ENCODE peak calls at places on chromosome 9, in seven cellular contexts. U is lower lobe of right lung; K is stimulated activated CD4-positive, alpha-beta T cell treated with anti-CD3 and anti-CD28 coated beads, Interleukin-4, amount 100 ng/mL, for 48 hours; N is HFFc6; H is ACHN; D is NCI-H524; R is progenitor cell of endocrine pancreas. E is an unnamed sample.

GRCh38 chr9:123537809-123538208 is 181.8 kb downstream of the CRB2 start:
- DNase-seq in U (no peak), K (no peak), N (no peak), H (no peak), D (no peak), R (no peak), E (no peak)

GRCh38 chr9:95351051-95351450 is 33.5 kb upstream of the FANCC start:
- DNase-seq in U (no peak), K (no peak), N (no peak), H (no peak), D (no peak), R (no peak), E (no peak)

GRCh38 chr9:95018099-95018927 is 291.8 kb downstream of the AOPEP start:
- DNase-seq in U (peak; percentile 63), K (no peak), N (peak; percentile 96), H (peak; percentile 73), D (no peak), R (no peak), E (no peak)

GRCh38 chr9:27487128-27487527 is 37.0 kb upstream of the IFNK start:
- DNase-seq in U (no peak), K (no peak), N (no peak), H (no peak), D (no peak), R (no peak), E (no peak)

GRCh38 chr9:120942186-120943001 is 15.8 kb upstream of the TRAF1 start:
- DNase-seq in U (no peak), K (no peak), N (no peak), H (no peak), D (no peak), R (no peak), E (no peak)

GRCh38 chr9:34742710-34743109 is 32.8 kb upstream of the CCL21 start:
- DNase-seq in U (no peak), K (no peak), N (no peak), H (no peak), D (no peak), R (no peak), E (no peak)

GRCh38 chr9:111965566-111966019 is 69.0 kb downstream of the UGCG start:
- DNase-seq in U (no peak), K (no peak), N (peak; percentile 97), H (peak; percentile 98), D (no peak), R (no peak), E (no peak)

GRCh38 chr9:107360098-107360497 is 77.0 kb downstream of the RAD23B start:
- DNase-seq in U (no peak), K (no peak), N (no peak), H (no peak), D (no peak), R (no peak), E (no peak)

GRCh38 chr9:33818167-33818831 is 1.3 kb downstream of the UBE2R2 start:
- DNase-seq in U (no peak), K (no peak), N (peak; percentile 30), H (no peak), D (no peak), R (no peak), E (no peak)